ENCODE peak calls at places on chromosomes 7 and 10, in four cellular contexts. N is stimulated activated CD4-positive, alpha-beta T cell treated with anti-CD3 and anti-CD28 coated beads, TNF-alpha, amount 100 ng/mL, for 4 hours; J is cerebellar cortex; Y is uterus. Z is an unnamed sample.

GRCh38 chr7:87506243-87507180 is 31.0 kb upstream of the ABCB4 start:
- DNase-seq in N (no peak), J (peak), Y (no peak), Z (peak)

GRCh38 chr10:1376384-1376945 is 320.3 kb downstream of the WDR37 start:
- DNase-seq in N (no peak), J (no peak), Y (no peak), Z (no peak)

GRCh38 chr7:157519798-157520244 is 183.0 kb downstream of the DNAJB6 start:
- DNase-seq in N (no peak), J (no peak), Y (no peak), Z (no peak)

GRCh38 chr10:93894516-93895378 is 969 bp downstream of the SLC35G1 start:
- DNase-seq in N (no peak), J (peak), Y (no peak), Z (no peak)

GRCh38 chr7:36862685-36863375 is 138.5 kb upstream of the AOAH start:
- DNase-seq in N (no peak), J (no peak), Y (no peak), Z (no peak)

GRCh38 chr7:27686315-27686714 is 23.6 kb upstream of the HIBADH start:
- DNase-seq in N (no peak), J (no peak), Y (no peak), Z (no peak)

GRCh38 chr7:9148687-9149086 is 715.3 kb downstream of the NXPH1 start:
- DNase-seq in N (no peak), J (no peak), Y (no peak), Z (no peak)

GRCh38 chr7:94580601-94581000 is 71.0 kb downstream of the CASD1 start:
- DNase-seq in N (no peak), J (no peak), Y (no peak), Z (no peak)

GRCh38 chr7:145644426-145645154 is 472.0 kb upstream of the CNTNAP2 start:
- DNase-seq in N (no peak), J (no peak), Y (no peak), Z (no peak)

GRCh38 chr7:118080947-118081346 is 103.0 kb upstream of the LSM8 start:
- DNase-seq in N (peak), J (no peak), Y (peak), Z (no peak)

GRCh38 chr10:132276179-132276675 is 31.5 kb downstream of the STK32C start:
- DNase-seq in N (no peak), J (no peak), Y (no peak), Z (no peak)

GRCh38 chr7:44309271-44310091 is 15.9 kb downstream of the CAMK2B start:
- DNase-seq in N (no peak), J (no peak), Y (no peak), Z (no peak)

GRCh38 chr10:72899545-72899944 is 6.0 kb downstream of the OIT3 start:
- DNase-seq in N (no peak), J (no peak), Y (no peak), Z (no peak)

GRCh38 chr7:27166475-27167169 is 1.3 kb upstream of the HOXA9 start:
- DNase-seq in N (no peak), J (peak), Y (no peak), Z (no peak)

GRCh38 chr10:100872034-100872791 is 40.5 kb upstream of the SLF2 start:
- DNase-seq in N (peak), J (peak), Y (no peak), Z (no peak)

GRCh38 chr10:101065479-101066145 is 3.8 kb downstream of the KAZALD1 start:
- DNase-seq in N (no peak), J (no peak), Y (no peak), Z (no peak)

GRCh38 chr10:127989481-127989964 is 82.6 kb downstream of the PTPRE start:
- DNase-seq in N (no peak), J (no peak), Y (no peak), Z (no peak)

GRCh38 chr7:116197355-116197754 is 13.0 kb upstream of the TES start:
- DNase-seq in N (no peak), J (no peak), Y (no peak), Z (no peak)

GRCh38 chr10:7635431-7636125 is 31.2 kb downstream of the ITIH5 start:
- DNase-seq in N (no peak), J (no peak), Y (no peak), Z (peak)

GRCh38 chr10:119253433-119254174 is 46.2 kb downstream of the GRK5 start:
- DNase-seq in N (peak), J (no peak), Y (peak), Z (no peak)

GRCh38 chr7:135960709-135961451 is 16.3 kb downstream of the MTPN start:
- DNase-seq in N (no peak), J (no peak), Y (no peak), Z (no peak)

GRCh38 chr10:132397036-132397541 is at the start of gene PWWP2B:
- DNase-seq in N (peak), J (no peak), Y (peak), Z (no peak)

GRCh38 chr7:143395187-143396149 is 13.2 kb downstream of the EPHA1 start:
- DNase-seq in N (no peak), J (no peak), Y (no peak), Z (no peak)

GRCh38 chr10:76632158-76633051 is 1005.2 kb downstream of the KCNMA1 start:
- DNase-seq in N (no peak), J (no peak), Y (no peak), Z (no peak)

GRCh38 chr10:72626444-72626754 is 520 bp upstream of the MICU1 start:
- DNase-seq in N (no peak), J (no peak), Y (no peak), Z (no peak)

GRCh38 chr7:94424336-94424735 is 29.6 kb downstream of the COL1A2 start:
- DNase-seq in N (no peak), J (no peak), Y (no peak), Z (no peak)

GRCh38 chr7:5445991-5446594 is 22.5 kb upstream of the TNRC18 start:
- DNase-seq in N (no peak), J (peak), Y (no peak), Z (peak)

GRCh38 chr7:48337012-48337621 is 165.9 kb downstream of the ABCA13 start:
- DNase-seq in N (no peak), J (peak), Y (no peak), Z (peak)

GRCh38 chr7:96910484-96910883 is 94.9 kb upstream of the DLX6 start:
- DNase-seq in N (no peak), J (no peak), Y (no peak), Z (no peak)

GRCh38 chr10:78053201-78053868 is 19.7 kb downstream of the RPS24 start:
- DNase-seq in N (no peak), J (no peak), Y (no peak), Z (no peak)

GRCh38 chr7:83355143-83355542 is 192.5 kb upstream of the PCLO start:
- DNase-seq in N (no peak), J (no peak), Y (no peak), Z (no peak)

GRCh38 chr7:749121-749520 is 22.0 kb upstream of the PRKAR1B start:
- DNase-seq in N (no peak), J (peak), Y (no peak), Z (no peak)

Z was measured in pons.